ENCODE peak calls at places on chromosomes 6 and 20, in seven cellular contexts. J, R, E, S, W, T and K are unnamed samples.

GRCh38 chr20:34954905-34955231 is 738 bp downstream of the GSS start:
- DNase-seq in S (no peak), E (no peak), R (peak), W (no peak), J (no peak), T (no peak), K (no peak)

GRCh38 chr6:102068349-102068748 is 674.8 kb downstream of the GRIK2 start:
- DNase-seq in T (no peak), S (no peak), W (no peak), J (no peak), R (no peak), E (no peak), K (no peak)

GRCh38 chr6:127786109-127786508 is 114.7 kb downstream of the THEMIS start:
- DNase-seq in R (no peak), T (no peak), S (no peak), W (no peak), E (no peak), J (no peak), K (no peak)

GRCh38 chr20:36394340-36394965 is 88.3 kb downstream of the DLGAP4 start:
- DNase-seq in R (no peak), J (no peak), S (no peak), E (no peak), W (no peak), T (no peak), K (no peak)

GRCh38 chr6:106027316-106027715 is 58.8 kb upstream of the PRDM1 start:
- DNase-seq in J (no peak), T (no peak), W (no peak), S (no peak), R (no peak), E (no peak), K (no peak)

GRCh38 chr6:141351721-141352120 is 781.0 kb upstream of the GJE1 start:
- DNase-seq in T (no peak), S (no peak), J (no peak), R (no peak), W (no peak), E (no peak), K (no peak)

GRCh38 chr6:35602133-35602946 is 86.4 kb downstream of the FKBP5 start:
- DNase-seq in E (no peak), R (peak), T (no peak), J (no peak), W (no peak), S (no peak), K (peak)

GRCh38 chr6:143410859-143411270 is 39.6 kb downstream of the ADAT2 start:
- DNase-seq in E (no peak), S (no peak), T (no peak), J (no peak), R (peak), W (no peak), K (peak)

GRCh38 chr20:44268802-44269201 is 21.7 kb downstream of the GDAP1L1 start:
- DNase-seq in W (no peak), R (no peak), E (no peak), T (no peak), J (no peak), S (no peak), K (no peak)

GRCh38 chr6:159044899-159045727 is at the start of gene TAGAP:
- DNase-seq in T (peak), S (no peak), E (peak), W (peak), J (peak), R (no peak), K (no peak)

GRCh38 chr20:62741191-62741676 is 32.6 kb downstream of the NTSR1 start:
- DNase-seq in T (no peak), J (no peak), R (no peak), E (no peak), S (no peak), W (no peak), K (peak)

GRCh38 chr6:40054186-40054585 is 119.9 kb upstream of the MOCS1 start:
- DNase-seq in J (no peak), S (no peak), T (no peak), E (no peak), W (no peak), R (no peak), K (no peak)

GRCh38 chr20:8454137-8454712 is 322.2 kb downstream of the PLCB1 start:
- DNase-seq in E (no peak), T (no peak), J (no peak), R (peak), S (no peak), W (peak), K (peak)

GRCh38 chr6:167699141-167700036 is 127.3 kb upstream of the AFDN start:
- DNase-seq in J (peak), W (peak), E (peak), R (no peak), T (no peak), S (no peak), K (no peak)

GRCh38 chr6:32196682-32197616 is 4.5 kb upstream of the GPSM3 start:
- DNase-seq in T (peak), E (no peak), S (no peak), J (peak), W (no peak), R (no peak), K (peak)

GRCh38 chr20:41003143-41003932 is 25.3 kb upstream of the TOP1 start:
- DNase-seq in E (peak), J (peak), R (peak), W (no peak), S (peak), T (no peak), K (peak)

GRCh38 chr6:130107710-130108109 is 89.3 kb downstream of the L3MBTL3 start:
- DNase-seq in W (no peak), T (no peak), S (no peak), R (no peak), E (no peak), J (no peak), K (peak)

GRCh38 chr6:107115695-107116327 is 496 bp upstream of the BEND3 start:
- DNase-seq in J (peak), S (no peak), W (no peak), E (peak), T (peak), R (peak), K (peak)

GRCh38 chr6:84453499-84453898 is 226.1 kb upstream of the CEP162 start:
- DNase-seq in S (no peak), R (no peak), W (no peak), J (no peak), T (no peak), E (no peak), K (no peak)

GRCh38 chr6:26199773-26200728 is 112.8 kb downstream of the HFE start:
- DNase-seq in J (no peak), E (no peak), T (no peak), W (peak), S (no peak), R (peak), K (no peak)

GRCh38 chr6:6614096-6614964 is 25.8 kb downstream of the LY86 start:
- DNase-seq in S (no peak), W (no peak), T (no peak), E (no peak), R (no peak), J (no peak), K (no peak)

GRCh38 chr6:53494076-53494475 is 50.8 kb downstream of the GCLC start:
- DNase-seq in R (no peak), W (no peak), T (no peak), S (no peak), E (no peak), J (no peak), K (peak)

GRCh38 chr20:19889011-19889953 is 127.9 kb upstream of the NAA20 start:
- DNase-seq in S (no peak), T (no peak), E (no peak), W (no peak), J (peak), R (peak), K (peak)

GRCh38 chr20:51338692-51339440 is 203.7 kb downstream of the NFATC2 start:
- DNase-seq in J (no peak), R (peak), E (no peak), S (no peak), W (no peak), T (no peak), K (peak)

GRCh38 chr6:10993896-10994295 is 50.2 kb downstream of the ELOVL2 start:
- DNase-seq in S (no peak), T (no peak), W (no peak), E (no peak), J (no peak), R (no peak), K (no peak)

GRCh38 chr6:138666636-138667035 is 106.9 kb upstream of the CCDC28A start:
- DNase-seq in E (no peak), S (no peak), R (no peak), T (no peak), J (no peak), W (no peak), K (no peak)

GRCh38 chr6:167893416-167893815 is 66.7 kb downstream of the AFDN start:
- DNase-seq in E (no peak), S (no peak), T (no peak), J (no peak), R (peak), W (no peak), K (peak)

GRCh38 chr20:17704589-17705317 is 5.0 kb downstream of the BANF2 start:
- DNase-seq in J (no peak), S (no peak), W (no peak), E (no peak), T (no peak), R (no peak), K (no peak)

GRCh38 chr6:29502597-29502996 is 14.8 kb upstream of the MAS1L start:
- DNase-seq in S (no peak), T (no peak), W (no peak), J (no peak), R (no peak), E (no peak), K (no peak)

GRCh38 chr20:58408603-58409246 is 19.7 kb downstream of the VAPB start:
- DNase-seq in E (no peak), W (peak), J (no peak), T (no peak), R (no peak), S (no peak), K (no peak)

GRCh38 chr6:37343248-37343647 is 10.5 kb upstream of the RNF8 start:
- DNase-seq in T (no peak), R (no peak), S (no peak), J (no peak), E (no peak), W (no peak), K (no peak)

GRCh38 chr6:34275128-34275804 is 26.5 kb upstream of the SMIM29 start:
- DNase-seq in R (no peak), T (no peak), E (no peak), W (peak), S (no peak), J (no peak), K (no peak)

GRCh38 chr6:46453221-46453620 is 38.0 kb downstream of the RCAN2 start:
- DNase-seq in W (no peak), R (peak), J (no peak), E (no peak), T (no peak), S (no peak), K (peak)

GRCh38 chr6:40922281-40922680 is 116.7 kb downstream of the UNC5CL start:
- DNase-seq in J (no peak), S (no peak), R (peak), T (no peak), W (no peak), E (no peak), K (peak)

GRCh38 chr6:92777146-92777740 is 642.1 kb downstream of the EPHA7 start:
- DNase-seq in J (no peak), W (peak), E (no peak), R (no peak), S (no peak), T (no peak), K (peak)

GRCh38 chr6:53192590-53193232 is 44.1 kb upstream of the GCM1 start:
- DNase-seq in W (no peak), T (no peak), E (no peak), R (peak), J (no peak), S (no peak), K (peak)

GRCh38 chr6:43644940-43645612 is at the start of gene RSPH9:
- DNase-seq in E (peak), T (peak), S (no peak), J (peak), R (no peak), W (no peak), K (peak)

GRCh38 chr6:89989742-89990141 is 95.5 kb downstream of the GJA10 start:
- DNase-seq in T (no peak), J (no peak), R (peak), E (no peak), W (no peak), S (no peak), K (peak)

GRCh38 chr20:64022671-64023070 is 13.3 kb upstream of the C20orf204 start:
- DNase-seq in W (no peak), R (no peak), J (no peak), T (no peak), E (no peak), S (no peak), K (no peak)